ENCODE peak calls at places on chromosome 4, in seven cellular contexts. X is naive B cell, P is HCT116, M is left ventricle myocardium superior, H is right cardiac atrium, N is T-cell, E is heart left ventricle. U is an unnamed sample.

GRCh38 chr4:15395342-15395741 is 32.5 kb upstream of the C1QTNF7 start:
- ATAC-seq in X (no peak), P (no peak), M (peak; percentile 23), H (peak; percentile 19), N (no peak), E (peak; percentile 24), U (no peak)

GRCh38 chr4:10403633-10404445 is 53.4 kb downstream of the ZNF518B start:
- ATAC-seq in X (no peak), P (peak; percentile 84), M (peak; percentile 57), H (no peak), N (peak; percentile 42), E (peak; percentile 64), U (no peak)

GRCh38 chr4:23061431-23061830 is 368.7 kb downstream of the GBA3 start:
- ATAC-seq in X (no peak), P (no peak), M (no peak), H (no peak), N (no peak), E (no peak), U (no peak)

GRCh38 chr4:36753048-36753447 is 471.6 kb downstream of the DTHD1 start:
- ATAC-seq in X (no peak), P (no peak), M (no peak), H (no peak), N (no peak), E (no peak), U (no peak)

GRCh38 chr4:101807351-101807750 is 16.8 kb downstream of the BANK1 start:
- ATAC-seq in X (peak; percentile 47), P (no peak), M (no peak), H (no peak), N (no peak), E (no peak), U (peak; percentile 60)

GRCh38 chr4:120007171-120007894 is 59.3 kb downstream of the MAD2L1 start:
- ATAC-seq in X (no peak), P (no peak), M (no peak), H (no peak), N (no peak), E (no peak), U (no peak)

GRCh38 chr4:143641406-143641805 is 59.1 kb downstream of the FREM3 start:
- ATAC-seq in X (no peak), P (no peak), M (peak; percentile 38), H (peak; percentile 66), N (no peak), E (no peak), U (no peak)

GRCh38 chr4:147799986-147800555 is 68.2 kb downstream of the ARHGAP10 start:
- ATAC-seq in X (peak; percentile 38), P (no peak), M (peak; percentile 18), H (no peak), N (peak; percentile 97), E (peak; percentile 41), U (peak; percentile 89)

GRCh38 chr4:8394125-8394524 is 46.4 kb downstream of the ACOX3 start:
- ATAC-seq in X (no peak), P (no peak), M (peak; percentile 89), H (peak; percentile 90), N (no peak), E (peak; percentile 77), U (no peak)

GRCh38 chr4:15714616-15715015 is 11.8 kb downstream of the BST1 start:
- ATAC-seq in X (no peak), P (no peak), M (peak; percentile 68), H (peak; percentile 86), N (no peak), E (peak; percentile 36), U (no peak)

GRCh38 chr4:123127218-123127617 is 204.8 kb upstream of the NUDT6 start:
- ATAC-seq in X (no peak), P (no peak), M (no peak), H (no peak), N (no peak), E (peak; percentile 49), U (no peak)

GRCh38 chr4:174855043-174855442 is 26.0 kb upstream of the GLRA3 start:
- ATAC-seq in X (no peak), P (no peak), M (no peak), H (no peak), N (no peak), E (no peak), U (no peak)

GRCh38 chr4:121072836-121073362 is 564 bp upstream of the NDNF start:
- ATAC-seq in X (no peak), P (no peak), M (peak; percentile 46), H (peak; percentile 25), N (peak; percentile 28), E (peak; percentile 25), U (no peak)

GRCh38 chr4:26943391-26943790 is 82.8 kb downstream of the STIM2 start:
- ATAC-seq in X (no peak), P (no peak), M (peak; percentile 68), H (peak; percentile 52), N (no peak), E (peak; percentile 41), U (no peak)

GRCh38 chr4:42277291-42277690 is 120.0 kb upstream of the SHISA3 start:
- ATAC-seq in X (no peak), P (no peak), M (no peak), H (no peak), N (no peak), E (no peak), U (no peak)

GRCh38 chr4:118396881-118397666 is 44.3 kb upstream of the PRSS12 start:
- ATAC-seq in X (no peak), P (no peak), M (no peak), H (no peak), N (no peak), E (no peak), U (no peak)

U was measured in stimulated activated memory B cell treated with anti-CD40 and anti-IgM and Interleukin-4, amounts not matched to agents 10 μg/mL and 1 μg/mL and 100 μg/mL, for 72 hours.